ENCODE peak calls at places on chromosomes 2 and 18, in four cellular contexts. One of them, this sample, is unnamed.

GRCh38 chr2:144356402-144356801 is 163.5 kb downstream of the ZEB2 start:
- DNase-seq in NCI-H345: no peak
- DNase-seq in CD8-positive, alpha-beta T cell: no peak
- DNase-seq in GM13976: no peak
- DNase-seq in this sample: no peak

GRCh38 chr18:37493352-37493935 is 72.2 kb downstream of the CELF4 start:
- DNase-seq in NCI-H345: no peak
- DNase-seq in CD8-positive, alpha-beta T cell: no peak
- DNase-seq in GM13976: no peak
- DNase-seq in this sample: no peak

GRCh38 chr18:69109686-69110085 is 291.0 kb upstream of the DOK6 start:
- DNase-seq in NCI-H345: no peak
- DNase-seq in CD8-positive, alpha-beta T cell: no peak
- DNase-seq in GM13976: no peak
- DNase-seq in this sample: no peak

GRCh38 chr2:69149631-69150215 is 136.7 kb downstream of the ANTXR1 start:
- DNase-seq in NCI-H345: no peak
- DNase-seq in CD8-positive, alpha-beta T cell: no peak
- DNase-seq in GM13976: no peak
- DNase-seq in this sample: peak

GRCh38 chr2:24824966-24825882 is 32.0 kb downstream of the CENPO start:
- DNase-seq in NCI-H345: peak
- DNase-seq in CD8-positive, alpha-beta T cell: peak
- DNase-seq in GM13976: no peak
- DNase-seq in this sample: peak

GRCh38 chr2:77008925-77009706 is 513.1 kb downstream of the LRRTM4 start:
- DNase-seq in NCI-H345: peak
- DNase-seq in CD8-positive, alpha-beta T cell: no peak
- DNase-seq in GM13976: no peak
- DNase-seq in this sample: no peak

GRCh38 chr2:33607905-33608304 is 8.8 kb upstream of the FAM98A start:
- DNase-seq in NCI-H345: no peak
- DNase-seq in CD8-positive, alpha-beta T cell: no peak
- DNase-seq in GM13976: no peak
- DNase-seq in this sample: no peak

GRCh38 chr2:3282056-3282998 is 95.3 kb downstream of the EIPR1 start:
- DNase-seq in NCI-H345: peak
- DNase-seq in CD8-positive, alpha-beta T cell: no peak
- DNase-seq in GM13976: no peak
- DNase-seq in this sample: no peak

GRCh38 chr2:134205087-134205486 is 48.8 kb upstream of the MGAT5 start:
- DNase-seq in NCI-H345: no peak
- DNase-seq in CD8-positive, alpha-beta T cell: no peak
- DNase-seq in GM13976: no peak
- DNase-seq in this sample: no peak

GRCh38 chr2:126513033-126513432 is 142.9 kb upstream of the GYPC start:
- DNase-seq in NCI-H345: no peak
- DNase-seq in CD8-positive, alpha-beta T cell: no peak
- DNase-seq in GM13976: no peak
- DNase-seq in this sample: no peak

GRCh38 chr2:28658369-28658768 is 93.3 kb upstream of the PPP1CB start:
- DNase-seq in NCI-H345: no peak
- DNase-seq in CD8-positive, alpha-beta T cell: no peak
- DNase-seq in GM13976: no peak
- DNase-seq in this sample: no peak

GRCh38 chr2:61538920-61539559 is 884 bp upstream of the XPO1 start:
- DNase-seq in NCI-H345: peak
- DNase-seq in CD8-positive, alpha-beta T cell: peak
- DNase-seq in GM13976: no peak
- DNase-seq in this sample: no peak

GRCh38 chr18:8536226-8536625 is 73.0 kb upstream of the RAB12 start:
- DNase-seq in NCI-H345: no peak
- DNase-seq in CD8-positive, alpha-beta T cell: no peak
- DNase-seq in GM13976: no peak
- DNase-seq in this sample: peak

This sample was measured in H1.